ENCODE peak calls at places on chromosomes 7 and 10, in eight cellular contexts. O, B, F, I, G, W, J and V are unnamed samples.

GRCh38 chr10:70201105-70201504 is 30.8 kb upstream of the SAR1A start:
- DNase-seq in O (no peak), B (no peak), F (no peak), I (no peak), G (no peak), W (no peak), J (no peak), V (no peak)

GRCh38 chr10:21372651-21373410 is 152.7 kb downstream of the SKIDA1 start:
- DNase-seq in O (peak), B (no peak), F (peak), I (peak), G (peak), W (no peak), J (no peak), V (peak)

GRCh38 chr7:50467817-50468610 is 17.9 kb upstream of the FIGNL1 start:
- DNase-seq in O (peak), B (peak), F (peak), I (peak), G (peak), W (peak), J (peak), V (peak)

GRCh38 chr10:122461367-122461728 is at the start of gene HTRA1:
- DNase-seq in O (peak), B (no peak), F (peak), I (peak), G (no peak), W (peak), J (no peak), V (peak)

GRCh38 chr10:60908896-60909295 is 35.1 kb downstream of the RHOBTB1 start:
- DNase-seq in O (no peak), B (no peak), F (no peak), I (no peak), G (no peak), W (no peak), J (no peak), V (no peak)

GRCh38 chr10:89295597-89295996 is 6.2 kb upstream of the IFIT2 start:
- DNase-seq in O (no peak), B (no peak), F (no peak), I (no peak), G (no peak), W (no peak), J (no peak), V (no peak)

GRCh38 chr10:33657154-33657900 is 322.9 kb upstream of the NRP1 start:
- DNase-seq in O (no peak), B (no peak), F (no peak), I (no peak), G (no peak), W (no peak), J (no peak), V (no peak)

GRCh38 chr10:10564081-10564480 is 453.6 kb upstream of the CELF2 start:
- DNase-seq in O (no peak), B (no peak), F (no peak), I (no peak), G (no peak), W (no peak), J (no peak), V (no peak)

GRCh38 chr10:130140425-130140824 is 4.2 kb downstream of the GLRX3 start:
- DNase-seq in O (no peak), B (no peak), F (no peak), I (no peak), G (no peak), W (no peak), J (no peak), V (no peak)

GRCh38 chr10:105974803-105975456 is 1189.6 kb downstream of the SORCS1 start:
- DNase-seq in O (no peak), B (no peak), F (no peak), I (no peak), G (no peak), W (no peak), J (no peak), V (no peak)

GRCh38 chr10:114394531-114394930 is 9.8 kb downstream of the AFAP1L2 start:
- DNase-seq in O (no peak), B (no peak), F (no peak), I (no peak), G (no peak), W (no peak), J (no peak), V (no peak)

GRCh38 chr7:94003446-94004023 is 620 bp downstream of the BET1 start:
- DNase-seq in O (no peak), B (peak), F (no peak), I (peak), G (no peak), W (no peak), J (no peak), V (no peak)

GRCh38 chr7:4045975-4046374 is 636.1 kb upstream of the FOXK1 start:
- DNase-seq in O (no peak), B (no peak), F (no peak), I (no peak), G (no peak), W (no peak), J (no peak), V (no peak)

GRCh38 chr10:11782793-11783557 is 40.2 kb upstream of the PROSER2 start:
- DNase-seq in O (no peak), B (peak), F (peak), I (peak), G (peak), W (no peak), J (no peak), V (no peak)

GRCh38 chr10:119331031-119331430 is 123.7 kb downstream of the GRK5 start:
- DNase-seq in O (no peak), B (no peak), F (no peak), I (no peak), G (no peak), W (no peak), J (no peak), V (no peak)

GRCh38 chr7:36084485-36085091 is 68.5 kb upstream of the EEPD1 start:
- DNase-seq in O (peak), B (peak), F (peak), I (peak), G (peak), W (no peak), J (no peak), V (peak)

GRCh38 chr10:52740913-52741675 is 31.5 kb downstream of the MBL2 start:
- DNase-seq in O (no peak), B (peak), F (no peak), I (peak), G (peak), W (no peak), J (no peak), V (no peak)

GRCh38 chr10:89219512-89220218 is 12.5 kb upstream of the CH25H start:
- DNase-seq in O (no peak), B (no peak), F (no peak), I (no peak), G (no peak), W (no peak), J (no peak), V (no peak)

GRCh38 chr10:3323865-3324498 is 151.4 kb upstream of the PITRM1 start:
- DNase-seq in O (no peak), B (no peak), F (no peak), I (no peak), G (no peak), W (no peak), J (no peak), V (peak)

GRCh38 chr10:73732931-73733623 is 11.1 kb upstream of the SEC24C start:
- DNase-seq in O (no peak), B (no peak), F (no peak), I (no peak), G (no peak), W (no peak), J (no peak), V (no peak)

GRCh38 chr7:113768256-113768847 is 150.5 kb downstream of the PPP1R3A start:
- DNase-seq in O (no peak), B (no peak), F (no peak), I (no peak), G (no peak), W (no peak), J (no peak), V (no peak)

GRCh38 chr10:24118246-24118645 is 90.7 kb upstream of the KIAA1217 start:
- DNase-seq in O (no peak), B (no peak), F (no peak), I (no peak), G (no peak), W (no peak), J (no peak), V (no peak)

GRCh38 chr10:4450981-4451501 is 375.0 kb upstream of the AKR1E2 start:
- DNase-seq in O (no peak), B (no peak), F (no peak), I (no peak), G (no peak), W (no peak), J (no peak), V (no peak)

GRCh38 chr7:142554555-142555532 is 194.4 kb upstream of the PRSS1 start:
- DNase-seq in O (no peak), B (no peak), F (no peak), I (no peak), G (no peak), W (no peak), J (no peak), V (no peak)

GRCh38 chr10:124529661-124530214 is 68.1 kb downstream of the LHPP start:
- DNase-seq in O (no peak), B (peak), F (no peak), I (no peak), G (no peak), W (peak), J (no peak), V (no peak)

GRCh38 chr7:79770053-79770452 is 316.6 kb upstream of the MAGI2 start:
- DNase-seq in O (no peak), B (no peak), F (no peak), I (no peak), G (no peak), W (no peak), J (no peak), V (no peak)

GRCh38 chr10:31975157-31975765 is 46.6 kb upstream of the ARHGAP12 start:
- DNase-seq in O (no peak), B (no peak), F (no peak), I (no peak), G (no peak), W (no peak), J (no peak), V (no peak)

GRCh38 chr7:124536156-124536762 is 229.3 kb downstream of the GPR37 start:
- DNase-seq in O (no peak), B (no peak), F (no peak), I (no peak), G (no peak), W (no peak), J (no peak), V (no peak)

GRCh38 chr10:31490858-31491504 is 172.0 kb downstream of the ZEB1 start:
- DNase-seq in O (no peak), B (no peak), F (no peak), I (no peak), G (peak), W (no peak), J (no peak), V (no peak)

GRCh38 chr7:28858206-28858605 is 99.9 kb downstream of the TRIL start:
- DNase-seq in O (no peak), B (no peak), F (no peak), I (no peak), G (no peak), W (no peak), J (no peak), V (no peak)

GRCh38 chr10:132536241-132536963 is 1.2 kb upstream of the INPP5A start:
- DNase-seq in O (peak), B (peak), F (no peak), I (no peak), G (no peak), W (peak), J (no peak), V (peak)

GRCh38 chr7:45295222-45295621 is 137.6 kb downstream of the RAMP3 start:
- DNase-seq in O (no peak), B (no peak), F (no peak), I (no peak), G (no peak), W (no peak), J (no peak), V (no peak)

GRCh38 chr7:102321351-102322201 is 34.7 kb downstream of the SPDYE6 start:
- DNase-seq in O (no peak), B (peak), F (no peak), I (no peak), G (no peak), W (no peak), J (no peak), V (no peak)

GRCh38 chr10:101818958-101819633 is 852 bp upstream of the OGA start:
- DNase-seq in O (no peak), B (peak), F (peak), I (no peak), G (no peak), W (no peak), J (no peak), V (peak)

GRCh38 chr10:101817542-101818118 is 614 bp downstream of the OGA start:
- DNase-seq in O (peak), B (peak), F (peak), I (peak), G (peak), W (peak), J (peak), V (peak)

GRCh38 chr10:101816375-101816773 is 1.9 kb downstream of the OGA start:
- DNase-seq in O (no peak), B (no peak), F (no peak), I (no peak), G (no peak), W (no peak), J (no peak), V (no peak)

GRCh38 chr10:101816913-101817541 is 1.2 kb downstream of the OGA start:
- DNase-seq in O (no peak), B (no peak), F (no peak), I (no peak), G (no peak), W (no peak), J (no peak), V (no peak)

GRCh38 chr10:101818119-101818957 is at the start of gene OGA:
- DNase-seq in O (peak), B (peak), F (peak), I (peak), G (peak), W (peak), J (peak), V (peak)
- TF ChIP-seq POLR2A in O (peak), B (peak), F (peak), I (peak), G (peak), W (peak), J (peak), V (peak)

DNA sequence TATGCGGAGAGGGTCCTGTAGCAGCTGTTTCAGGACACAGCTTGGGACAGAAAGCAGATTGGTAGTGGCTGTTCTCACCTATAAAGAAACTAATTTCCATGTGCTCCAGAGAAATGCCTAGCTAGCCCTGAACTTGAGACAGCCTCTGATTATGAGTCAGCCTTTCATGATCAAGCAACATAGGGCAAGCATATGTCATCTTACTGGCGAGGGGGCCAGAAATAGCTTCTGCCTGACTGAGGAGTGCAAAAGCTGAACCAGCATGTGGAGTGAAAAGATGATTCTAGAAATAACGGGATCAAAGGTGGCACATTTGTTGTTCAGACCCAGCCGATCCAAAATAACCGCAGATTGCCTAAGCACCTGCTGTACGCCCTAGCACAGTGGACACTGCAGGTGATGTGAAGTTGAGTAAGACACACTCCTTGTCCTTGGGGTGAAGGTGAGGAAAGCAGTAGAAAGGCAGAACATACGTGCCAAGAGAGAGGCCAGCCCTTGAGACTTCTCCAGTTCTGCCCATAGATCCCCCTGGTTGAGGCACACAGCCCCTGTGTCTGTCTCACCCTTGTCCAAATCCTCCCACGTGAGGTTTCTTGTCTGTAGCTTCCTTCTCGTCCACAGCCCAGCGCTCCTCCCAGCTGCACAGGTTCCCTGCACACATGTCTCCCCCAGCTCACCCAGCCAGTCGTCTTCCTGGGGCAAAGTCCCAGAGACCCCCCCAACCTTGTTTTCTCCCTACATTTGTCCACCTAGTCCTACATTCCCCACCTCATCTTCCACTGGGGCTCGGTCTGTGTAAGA is 2.7 kb upstream of the BCL7B start:
- DNase-seq in O (no peak), B (peak), F (no peak), I (peak), G (no peak), W (no peak), J (no peak), V (no peak)
- TF ChIP-seq POLR2A in O (no peak), B (no peak), F (no peak), I (no peak), G (no peak), W (no peak), J (no peak), V (no peak)

GRCh38 chr7:152435384-152436278 is at the start of gene KMT2C:
- DNase-seq in O (peak), B (peak), F (peak), I (no peak), G (no peak), W (peak), J (no peak), V (peak)
- TF ChIP-seq POLR2A in O (peak), B (peak), F (peak), I (peak), G (no peak), W (peak), J (no peak), V (peak)

DNA sequence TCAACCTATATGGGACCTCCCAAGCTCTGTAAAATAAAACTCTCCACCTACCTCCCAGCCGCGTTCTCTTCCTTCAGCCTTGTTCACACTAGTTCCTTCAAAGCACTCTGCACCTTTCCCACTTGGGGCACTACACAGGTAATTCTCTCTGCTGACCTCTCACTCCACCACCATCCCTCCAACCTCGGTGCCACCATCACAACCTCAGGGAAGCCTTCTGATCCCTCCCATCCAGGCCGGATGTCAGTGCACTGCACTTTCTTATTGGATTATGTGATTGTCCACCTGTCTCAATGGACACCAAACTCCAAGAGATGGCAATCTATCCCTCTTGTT is 7.0 kb downstream of the LARP4B start:
- DNase-seq in O (no peak), B (no peak), F (no peak), I (no peak), G (no peak), W (no peak), J (no peak), V (no peak)
- TF ChIP-seq POLR2A in O (no peak), B (peak), F (no peak), I (no peak), G (no peak), W (no peak), J (no peak), V (no peak)

GRCh38 chr7:27106181-27106905 is 3.9 kb upstream of the HOXA2 start:
- DNase-seq in O (no peak), B (no peak), F (no peak), I (no peak), G (no peak), W (no peak), J (no peak), V (no peak)
- TF ChIP-seq POLR2A in O (no peak), B (no peak), F (no peak), I (no peak), G (no peak), W (no peak), J (no peak), V (no peak)

GRCh38 chr7:54931532-54931931 is 87.3 kb upstream of the EGFR start:
- DNase-seq in O (no peak), B (no peak), F (no peak), I (no peak), G (no peak), W (no peak), J (no peak), V (no peak)

GRCh38 chr7:54933610-54934009 is 85.2 kb upstream of the EGFR start:
- DNase-seq in O (no peak), B (no peak), F (no peak), I (no peak), G (no peak), W (no peak), J (no peak), V (no peak)

DNA sequence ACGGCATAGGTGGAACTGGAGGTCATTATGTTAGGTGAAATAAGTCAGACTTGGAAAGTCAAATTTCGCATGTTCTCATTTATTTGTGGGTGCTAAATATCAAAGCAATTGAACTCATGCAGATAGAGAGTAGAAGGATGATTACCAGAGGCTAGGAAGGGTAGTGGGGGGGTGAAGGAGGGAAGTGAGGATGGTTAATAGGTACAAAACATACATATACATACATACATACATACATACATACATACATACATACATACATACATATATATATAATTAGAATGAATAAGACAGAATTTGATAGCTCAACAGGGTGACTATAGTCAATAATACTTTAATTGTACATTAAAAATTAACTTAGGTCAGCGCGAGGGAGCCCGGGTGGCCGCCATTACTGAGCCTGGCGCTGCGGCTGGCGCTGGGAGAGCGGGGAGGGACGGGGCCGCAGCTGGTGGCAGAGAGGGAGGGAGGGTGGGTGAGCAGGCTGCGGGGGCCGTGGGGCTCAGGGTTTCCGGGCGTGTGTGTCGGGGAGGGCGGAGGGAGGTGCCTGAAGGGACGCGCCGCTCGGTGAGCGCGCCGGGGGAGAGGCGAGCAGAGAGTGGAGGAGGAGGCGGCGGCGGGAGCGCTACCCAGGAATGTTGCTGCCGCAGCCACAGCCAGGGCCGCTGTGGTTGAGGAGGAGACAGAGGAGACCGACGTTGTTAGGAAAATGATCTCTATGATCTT is 85.8 kb upstream of the EGFR start:
- DNase-seq in O (peak), B (no peak), F (peak), I (peak), G (peak), W (peak), J (no peak), V (peak)
- TF ChIP-seq POLR2A in O (no peak), B (no peak), F (no peak), I (peak), G (peak), W (no peak), J (no peak), V (no peak)